ENCODE peak calls at places on chromosomes 11 and 22, in four cellular contexts. E, G, N and H are unnamed samples.

GRCh38 chr11:1542267-1542666 is 29.8 kb downstream of the DUSP8 start:
- DNase-seq in N (no peak), G (no peak), E (no peak), H (no peak)

GRCh38 chr11:57751676-57752253 is at the start of gene BTBD18:
- DNase-seq in E (peak), G (no peak), N (no peak), H (no peak)

GRCh38 chr11:74636633-74637184 is 44.3 kb downstream of the POLD3 start:
- DNase-seq in E (peak), G (no peak), N (no peak), H (peak)

GRCh38 chr22:41301085-41302015 is at the start of gene ZC3H7B:
- DNase-seq in E (peak), G (peak), N (peak), H (peak)

GRCh38 chr22:19011075-19011474 is 75.0 kb upstream of the PRODH start:
- DNase-seq in N (no peak), E (no peak), G (no peak), H (no peak)

GRCh38 chr22:20807315-20807752 is 33.4 kb downstream of the SERPIND1 start:
- DNase-seq in G (no peak), N (no peak), E (peak), H (peak)

GRCh38 chr11:73656985-73657384 is 10.6 kb downstream of the PLEKHB1 start:
- DNase-seq in G (no peak), E (no peak), N (no peak), H (no peak)

GRCh38 chr11:122836916-122837315 is 1.4 kb upstream of the CRTAM start:
- DNase-seq in E (no peak), G (no peak), N (no peak), H (no peak)

GRCh38 chr22:20782083-20782482 is 8.2 kb downstream of the SERPIND1 start:
- DNase-seq in G (no peak), E (no peak), N (no peak), H (no peak)

GRCh38 chr11:27084407-27084985 is 43.9 kb downstream of the BBOX1 start:
- DNase-seq in E (no peak), G (no peak), N (no peak), H (no peak)

GRCh38 chr22:24693359-24693758 is 81.2 kb downstream of the PIWIL3 start:
- DNase-seq in E (peak), N (no peak), G (no peak), H (no peak)

GRCh38 chr11:107014871-107015270 is 3.4 kb downstream of the GUCY1A2 start:
- DNase-seq in N (no peak), E (no peak), G (no peak), H (no peak)

GRCh38 chr11:134537941-134538340 is 125.9 kb upstream of the B3GAT1 start:
- DNase-seq in G (no peak), N (no peak), E (no peak), H (no peak)

GRCh38 chr22:32106930-32107329 is 52.2 kb downstream of the C22orf42 start:
- DNase-seq in G (no peak), E (no peak), N (peak), H (no peak)

GRCh38 chr11:110022548-110022947 is 70.6 kb upstream of the ZC3H12C start:
- DNase-seq in G (no peak), N (no peak), E (no peak), H (no peak)

GRCh38 chr11:78399136-78399535 is 18.5 kb downstream of the GAB2 start:
- DNase-seq in N (no peak), E (no peak), G (no peak), H (no peak)

GRCh38 chr11:114161486-114162250 is 102.2 kb downstream of the ZBTB16 start:
- DNase-seq in N (no peak), E (no peak), G (no peak), H (no peak)

GRCh38 chr11:119641991-119642745 is 86.8 kb downstream of the NECTIN1 start:
- DNase-seq in E (peak), G (no peak), N (no peak), H (no peak)

GRCh38 chr11:68357568-68357967 is 45.2 kb downstream of the LRP5 start:
- DNase-seq in G (no peak), N (no peak), E (no peak), H (no peak)

GRCh38 chr22:25069758-25070461 is 117.4 kb downstream of the KIAA1671 start:
- DNase-seq in E (no peak), G (no peak), N (no peak), H (no peak)

GRCh38 chr11:75426720-75427086 is 6.3 kb downstream of the KLHL35 start:
- DNase-seq in N (no peak), G (no peak), E (no peak), H (no peak)

GRCh38 chr11:130008326-130008725 is 5.7 kb upstream of the PRDM10 start:
- DNase-seq in G (no peak), N (no peak), E (no peak), H (no peak)

GRCh38 chr22:37739000-37739399 is 42.2 kb downstream of the TRIOBP start:
- DNase-seq in G (peak), N (no peak), E (no peak), H (peak)

GRCh38 chr11:1435820-1436467 is 46.2 kb downstream of the BRSK2 start:
- DNase-seq in G (no peak), E (no peak), N (no peak), H (no peak)

GRCh38 chr11:118152552-118153471 is at the start of gene SCN4B:
- DNase-seq in E (peak), N (peak), G (peak), H (no peak)

GRCh38 chr11:77547863-77548551 is 41.7 kb upstream of the AQP11 start:
- DNase-seq in E (peak), G (no peak), N (peak), H (peak)

GRCh38 chr11:108672113-108672512 is 7.2 kb downstream of the DDX10 start:
- DNase-seq in G (no peak), E (peak), N (no peak), H (no peak)

GRCh38 chr11:72863091-72863490 is 48.9 kb downstream of the ATG16L2 start:
- DNase-seq in E (no peak), N (no peak), G (no peak), H (no peak)

GRCh38 chr11:24064309-24064903 is 432.4 kb upstream of the LUZP2 start:
- DNase-seq in G (no peak), N (peak), E (peak), H (no peak)

GRCh38 chr11:60951909-60952741 is at the start of gene SLC15A3:
- DNase-seq in N (no peak), E (no peak), G (peak), H (no peak)

DNA sequence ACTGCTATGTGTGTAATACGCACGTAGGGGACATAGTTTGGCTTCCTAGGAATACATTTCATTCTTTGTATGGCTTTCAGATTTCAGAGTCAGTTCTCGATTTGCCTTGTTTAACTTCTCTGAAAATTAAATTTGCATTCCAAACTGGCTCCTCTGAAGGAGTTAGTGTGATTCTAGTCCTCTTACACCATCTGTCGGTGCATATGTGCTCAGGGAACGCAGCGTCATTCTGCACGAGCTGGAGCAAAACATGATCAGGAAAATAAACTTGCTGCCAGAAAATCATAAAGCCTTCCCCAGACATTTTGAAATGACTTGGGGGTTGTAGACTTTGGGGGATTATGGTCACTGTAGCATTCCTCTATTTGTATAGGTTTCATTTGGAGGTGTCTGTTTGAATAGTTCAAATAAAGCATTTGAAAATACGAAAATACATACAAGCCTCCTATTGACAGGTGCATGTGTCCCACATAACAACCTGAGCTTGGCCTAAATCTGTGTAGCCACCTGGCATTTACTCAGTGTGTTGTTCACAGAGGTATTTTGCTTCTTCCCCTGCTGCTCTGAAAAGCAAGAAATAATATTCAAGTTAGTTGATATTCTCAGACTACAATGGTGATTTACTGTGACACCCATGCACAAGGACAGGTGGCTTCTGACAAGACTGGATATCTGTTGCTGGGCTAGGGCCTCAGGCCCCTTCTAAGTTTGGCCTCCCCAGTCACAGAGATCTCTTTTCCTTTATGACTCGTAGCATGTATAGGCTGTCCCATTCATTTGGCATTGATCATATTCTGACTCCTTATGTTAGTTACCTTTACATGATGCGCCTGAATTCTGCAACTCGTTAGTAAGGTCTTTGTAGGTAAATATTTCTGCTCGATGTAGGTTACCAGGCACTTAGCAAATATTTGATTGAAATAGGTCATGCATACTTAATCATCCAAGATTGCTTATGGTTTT is 81.6 kb upstream of the SORL1-AS1 start:
- DNase-seq in E (no peak), G (no peak), N (no peak), H (peak)
- H3K4me3 ChIP-seq in E (no peak), G (no peak), N (no peak), H (no peak)

GRCh38 chr11:120645639-120646038 is 134.1 kb downstream of the GRIK4 start:
- DNase-seq in N (peak), G (no peak), E (no peak), H (no peak)
- H3K4me3 ChIP-seq in N (no peak), G (peak), E (no peak), H (no peak)

GRCh38 chr11:13210424-13210823 is 67.2 kb upstream of the BMAL1 start:
- DNase-seq in E (peak), G (peak), N (peak), H (peak)
- H3K4me3 ChIP-seq in E (no peak), G (no peak), N (no peak), H (no peak)

GRCh38 chr22:29315286-29316195 is at the start of gene RASL10A:
- DNase-seq in G (no peak), N (no peak), E (no peak), H (no peak)

GRCh38 chr22:29316429-29316828 is 932 bp upstream of the RASL10A start:
- DNase-seq in N (no peak), E (no peak), G (no peak), H (no peak)

GRCh38 chr22:29313126-29314071 is 2.1 kb downstream of the RASL10A start:
- DNase-seq in G (no peak), N (no peak), E (no peak), H (no peak)

GRCh38 chr22:29314074-29314473 is 1.4 kb downstream of the RASL10A start:
- DNase-seq in N (no peak), G (no peak), E (no peak), H (no peak)

DNA sequence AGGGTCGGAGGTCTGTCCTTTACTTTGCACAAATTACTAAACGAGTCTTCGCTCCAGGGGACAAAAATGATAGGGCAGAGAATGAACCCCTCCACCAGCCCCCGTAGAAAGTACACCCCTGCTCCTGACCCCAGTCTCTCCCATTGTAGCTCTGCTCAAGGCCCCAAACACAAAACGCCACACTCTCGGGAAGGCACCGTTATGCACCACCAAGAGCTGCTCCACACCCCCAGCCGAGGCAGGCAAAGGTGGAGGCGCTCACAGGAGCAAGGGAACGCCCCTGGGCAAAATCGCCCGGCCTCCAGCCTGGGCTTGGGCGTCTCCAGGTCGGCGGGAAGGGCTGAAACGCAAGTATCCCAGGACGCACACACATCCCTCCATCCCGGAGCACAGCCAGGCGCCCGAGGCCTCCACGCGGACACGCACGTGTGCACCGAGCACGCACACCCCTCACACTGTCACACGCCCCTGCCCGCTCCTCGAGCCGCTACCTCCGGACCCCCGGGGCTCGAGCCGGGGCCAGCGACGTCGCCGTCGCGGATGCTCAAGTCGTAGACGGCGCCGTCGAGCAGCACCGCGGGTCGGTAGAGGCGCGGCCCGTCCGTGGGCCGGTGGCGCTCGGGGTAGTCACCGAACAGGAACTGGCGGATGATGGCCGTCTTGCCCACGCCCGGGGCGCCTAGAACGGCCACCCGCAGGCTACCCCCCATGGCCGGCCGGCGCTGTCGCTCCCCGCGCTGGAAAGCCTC is 786 bp downstream of the RASL10A start:
- DNase-seq in G (no peak), N (no peak), E (no peak), H (no peak)
- H3K4me3 ChIP-seq in G (peak), N (peak), E (no peak), H (peak)

GRCh38 chr11:93775289-93775688 is 8.8 kb upstream of the MED17 start:
- DNase-seq in G (no peak), N (no peak), E (peak), H (no peak)
- H3K4me3 ChIP-seq in G (no peak), N (no peak), E (no peak), H (no peak)